ENCODE peak calls at places on chromosomes 6 and 20, in nine cellular contexts. W is AG10803; K is activated naive CD8-positive, alpha-beta T cell treated with anti-CD3 and anti-CD28 coated beads for 36 hours; N is amygdala; I is amniotic stem cell; V is WERI-Rb-1; Z is right cardiac atrium; M is stimulated activated naive CD8-positive, alpha-beta T cell treated with anti-CD3 and anti-CD28 coated beads, Interleukin-15, amount 100 ng/mL, for 72 hours; D is activated CD4-positive, alpha-beta T cell treated with anti-CD3 and anti-CD28 coated beads, Interleukin-2, amount 50 U/mL, for 1 hour. X is an unnamed sample.

GRCh38 chr6:137056121-137056880 is 11.5 kb upstream of the IL20RA start:
- DNase-seq in N (no peak), V (no peak), Z (no peak), K (no peak), W (no peak), D (no peak), M (no peak), I (no peak), X (no peak)

GRCh38 chr6:109978174-109979032 is at the start of gene GPR6:
- DNase-seq in Z (peak), M (peak), D (peak), V (peak), W (peak), K (peak), I (no peak), N (no peak), X (peak)

GRCh38 chr6:32627831-32628230 is 9.4 kb upstream of the HLA-DQA1 start:
- DNase-seq in M (peak), I (no peak), V (no peak), W (peak), D (peak), N (no peak), K (no peak), Z (no peak), X (no peak)

GRCh38 chr6:48429021-48429420 is 318.0 kb upstream of the PTCHD4 start:
- DNase-seq in W (no peak), N (no peak), Z (no peak), I (no peak), V (no peak), K (no peak), D (no peak), M (no peak), X (no peak)

GRCh38 chr20:8721098-8721497 is 347.8 kb upstream of the PLCB4 start:
- DNase-seq in V (peak), K (no peak), Z (peak), N (no peak), W (peak), I (peak), M (peak), D (peak), X (peak)

GRCh38 chr6:37289931-37290330 is 32.0 kb upstream of the TMEM217 start:
- DNase-seq in N (no peak), W (no peak), V (no peak), Z (no peak), I (no peak), K (no peak), D (peak), M (peak), X (no peak)

GRCh38 chr6:150320450-150320849 is 48.4 kb upstream of the IYD start:
- DNase-seq in D (no peak), W (peak), V (no peak), M (no peak), I (no peak), K (no peak), N (no peak), Z (peak), X (no peak)

GRCh38 chr6:127484207-127484858 is 25.1 kb upstream of the KIAA0408 start:
- DNase-seq in N (no peak), I (no peak), K (no peak), W (peak), M (no peak), D (no peak), Z (no peak), V (no peak), X (no peak)

GRCh38 chr20:31606928-31607639 is 2.0 kb downstream of the ID1 start:
- DNase-seq in N (no peak), W (peak), D (no peak), V (peak), Z (peak), M (no peak), K (no peak), I (no peak), X (no peak)

GRCh38 chr6:163415620-163416379 is 1.3 kb downstream of the QKI start:
- DNase-seq in Z (peak), I (peak), M (peak), W (peak), N (no peak), K (peak), D (peak), V (no peak), X (no peak)

GRCh38 chr6:146968041-146968760 is 236.0 kb upstream of the STXBP5 start:
- DNase-seq in V (no peak), I (peak), N (no peak), K (no peak), Z (no peak), M (no peak), W (peak), D (no peak), X (peak)

GRCh38 chr6:89940225-89941027 is 46.2 kb downstream of the GJA10 start:
- DNase-seq in N (peak), W (peak), I (peak), Z (no peak), D (peak), K (peak), V (peak), M (peak), X (peak)

GRCh38 chr6:658244-658643 is 1.3 kb upstream of the HUS1B start:
- DNase-seq in Z (no peak), M (no peak), W (peak), K (no peak), D (no peak), I (no peak), V (no peak), N (no peak), X (no peak)